ENCODE peak calls at places on chromosome 7, in six cellular contexts. U, M, Z, F, R and X are unnamed samples.
A peak's percentile ranks its signal among the peaks of the same experiment; 100 is the strongest.

GRCh38 chr7:28793383-28793782 is 164.7 kb downstream of the TRIL start:
- DNase-seq in U (no peak), M (no peak), Z (no peak), F (no peak), R (no peak), X (no peak)

GRCh38 chr7:128247640-128248194 is 6.6 kb downstream of the LEP start:
- DNase-seq in U (no peak), M (no peak), Z (no peak), F (no peak), R (peak; percentile 44), X (peak; percentile 41)

GRCh38 chr7:115059312-115059711 is 137.4 kb downstream of the MDFIC start:
- DNase-seq in U (no peak), M (no peak), Z (no peak), F (no peak), R (no peak), X (no peak)

GRCh38 chr7:12747687-12748306 is 60.4 kb downstream of the ARL4A start:
- DNase-seq in U (no peak), M (no peak), Z (no peak), F (no peak), R (no peak), X (peak; percentile 11)

GRCh38 chr7:7527047-7527446 is 8.6 kb downstream of the COL28A1 start:
- DNase-seq in U (no peak), M (no peak), Z (no peak), F (no peak), R (no peak), X (no peak)

GRCh38 chr7:121164247-121164646 is 164.6 kb upstream of the WNT16 start:
- DNase-seq in U (no peak), M (no peak), Z (no peak), F (no peak), R (no peak), X (no peak)

GRCh38 chr7:95578299-95578855 is 17.9 kb downstream of the PDK4 start:
- DNase-seq in U (no peak), M (no peak), Z (no peak), F (no peak), R (no peak), X (no peak)

GRCh38 chr7:91894781-91895480 is 14.4 kb upstream of the MTERF1 start:
- DNase-seq in U (no peak), M (no peak), Z (no peak), F (no peak), R (no peak), X (no peak)

GRCh38 chr7:116984917-116985316 is 31.6 kb downstream of the ST7 start:
- DNase-seq in U (no peak), M (no peak), Z (no peak), F (no peak), R (peak; percentile 55), X (peak; percentile 69)

GRCh38 chr7:4151926-4152549 is 530.1 kb upstream of the FOXK1 start:
- DNase-seq in U (peak; percentile 66), M (no peak), Z (peak; percentile 74), F (peak; percentile 81), R (no peak), X (no peak)

GRCh38 chr7:1666779-1667565 is 3.1 kb upstream of the ELFN1 start:
- DNase-seq in U (peak; percentile 52), M (no peak), Z (peak; percentile 12), F (peak; percentile 36), R (no peak), X (no peak)

GRCh38 chr7:149708026-149708425 is 65.4 kb downstream of the ZNF467 start:
- DNase-seq in U (no peak), M (no peak), Z (no peak), F (no peak), R (no peak), X (no peak)

GRCh38 chr7:919924-920341 is 34.5 kb downstream of the ADAP1 start:
- DNase-seq in U (peak; percentile 75), M (peak; percentile 8), Z (peak; percentile 10), F (peak; percentile 62), R (no peak), X (no peak)

GRCh38 chr7:74396993-74397392 is 56.7 kb upstream of the GTF2IRD1 start:
- DNase-seq in U (no peak), M (no peak), Z (no peak), F (peak; percentile 56), R (no peak), X (no peak)

GRCh38 chr7:7816084-7816483 is 97.7 kb upstream of the RPA3 start:
- DNase-seq in U (no peak), M (no peak), Z (no peak), F (no peak), R (no peak), X (no peak)

GRCh38 chr7:13021566-13021965 is 334.1 kb downstream of the ARL4A start:
- DNase-seq in U (no peak), M (no peak), Z (no peak), F (no peak), R (no peak), X (no peak)

GRCh38 chr7:111853231-111853990 is 291.1 kb upstream of the IMMP2L start:
- DNase-seq in U (no peak), M (no peak), Z (no peak), F (no peak), R (peak; percentile 30), X (no peak)

GRCh38 chr7:150322833-150323681 is at the start of the genes ACTR3C and LRRC61:
- DNase-seq in U (peak; percentile 81), M (no peak), Z (peak; percentile 78), F (no peak), R (peak; percentile 57), X (peak; percentile 48)

GRCh38 chr7:5699951-5700384 is 81.5 kb downstream of the RNF216 start:
- DNase-seq in U (no peak), M (no peak), Z (no peak), F (no peak), R (no peak), X (no peak)

GRCh38 chr7:7051221-7051877 is 131.0 kb upstream of the C1GALT1 start:
- DNase-seq in U (no peak), M (no peak), Z (no peak), F (no peak), R (peak; percentile 57), X (no peak)

GRCh38 chr7:55500117-55500516 is 72.2 kb downstream of the VOPP1 start:
- DNase-seq in U (no peak), M (no peak), Z (no peak), F (no peak), R (no peak), X (no peak)

GRCh38 chr7:22351878-22352277 is 5.1 kb downstream of the RAPGEF5 start:
- DNase-seq in U (no peak), M (no peak), Z (no peak), F (no peak), R (no peak), X (peak; percentile 11)

GRCh38 chr7:22352812-22353340 is 4.1 kb downstream of the RAPGEF5 start:
- DNase-seq in U (no peak), M (no peak), Z (no peak), F (no peak), R (no peak), X (peak; percentile 10)

GRCh38 chr7:22351329-22351692 is 5.6 kb downstream of the RAPGEF5 start:
- DNase-seq in U (no peak), M (no peak), Z (no peak), F (no peak), R (no peak), X (peak; percentile 27)

GRCh38 chr7:22348379-22348778 is 8.6 kb downstream of the RAPGEF5 start:
- DNase-seq in U (no peak), M (no peak), Z (no peak), F (no peak), R (no peak), X (no peak)

DNA sequence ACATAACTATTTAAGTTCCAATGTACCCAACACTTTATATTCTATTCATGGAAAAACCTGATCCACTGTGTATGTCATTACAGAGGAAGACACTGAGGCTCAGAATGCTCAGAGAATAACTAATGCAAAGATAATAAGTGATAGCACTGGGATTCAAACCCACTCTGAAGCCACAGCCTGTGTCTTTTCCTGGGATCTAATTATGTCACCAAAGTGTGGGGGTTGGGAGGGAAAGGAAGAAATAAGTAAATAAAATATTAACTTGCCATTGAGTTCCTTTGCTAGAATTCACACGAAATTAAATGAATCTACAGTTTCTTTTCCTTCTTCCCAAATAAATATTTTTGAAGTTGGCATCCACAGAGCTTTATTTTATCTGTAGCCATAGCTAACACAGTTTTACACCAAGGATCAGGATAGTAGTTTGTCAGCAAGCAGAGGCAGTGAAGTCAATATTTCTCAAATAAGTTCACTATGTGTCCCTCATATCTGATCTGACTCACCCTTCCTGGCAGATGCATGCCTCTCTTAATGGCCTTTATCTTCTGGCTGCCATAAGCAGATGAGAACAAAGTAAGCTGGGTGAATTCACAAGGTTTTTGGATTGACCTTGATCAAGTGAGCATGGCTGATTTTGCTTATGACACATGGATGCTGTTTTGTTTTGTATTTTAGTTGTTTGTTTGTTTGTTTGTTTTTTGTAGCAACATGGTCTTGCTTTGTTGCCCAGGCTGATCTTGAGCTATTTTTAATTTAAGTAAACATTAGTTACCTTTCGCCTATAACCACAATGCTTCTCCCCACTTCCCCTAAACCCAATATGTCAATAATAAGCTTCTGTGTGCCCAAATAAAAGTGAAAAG is 6.3 kb downstream of the RAPGEF5 start:
- DNase-seq in U (no peak), M (no peak), Z (no peak), F (no peak), R (no peak), X (peak; percentile 85)
- TF ChIP-seq POLR2A in U (no peak), M (no peak), Z (no peak), F (no peak), R (no peak), X (no peak)

GRCh38 chr7:42194218-42194617 is 42.8 kb downstream of the GLI3 start:
- DNase-seq in U (no peak), M (no peak), Z (no peak), F (no peak), R (no peak), X (no peak)
- TF ChIP-seq POLR2A in U (no peak), M (no peak), Z (no peak), F (no peak), R (no peak), X (no peak)

GRCh38 chr7:138834583-138834982 is 36.6 kb upstream of the ATP6V0A4 start:
- DNase-seq in U (no peak), M (no peak), Z (no peak), F (no peak), R (no peak), X (no peak)

GRCh38 chr7:138833596-138833995 is 35.6 kb upstream of the ATP6V0A4 start:
- DNase-seq in U (no peak), M (no peak), Z (no peak), F (no peak), R (peak; percentile 52), X (no peak)

GRCh38 chr7:138832966-138833365 is 35.0 kb upstream of the ATP6V0A4 start:
- DNase-seq in U (no peak), M (no peak), Z (no peak), F (no peak), R (no peak), X (no peak)

GRCh38 chr7:138837627-138838026 is 39.6 kb upstream of the ATP6V0A4 start:
- DNase-seq in U (no peak), M (no peak), Z (no peak), F (no peak), R (no peak), X (no peak)

DNA sequence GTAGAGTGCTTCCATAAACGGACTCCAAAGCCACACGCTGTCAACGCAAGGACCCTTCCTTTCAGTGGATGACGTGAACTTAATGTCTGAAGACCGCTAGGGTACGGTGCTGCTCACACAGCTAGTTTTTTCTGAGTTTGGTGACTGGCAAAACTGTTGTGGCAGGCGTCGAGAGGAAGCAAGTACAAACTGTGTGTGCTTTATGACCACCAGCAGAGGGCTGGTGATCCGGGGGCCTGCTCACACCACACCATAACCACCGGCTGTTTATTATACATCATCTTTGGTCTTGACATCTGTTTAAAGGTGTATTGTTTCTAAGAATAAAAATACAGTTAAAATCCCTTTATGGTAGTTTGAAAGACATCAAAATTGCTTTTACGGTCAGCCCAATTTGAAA is 37.1 kb upstream of the ATP6V0A4 start:
- DNase-seq in U (no peak), M (no peak), Z (no peak), F (no peak), R (peak; percentile 17), X (no peak)
- TF ChIP-seq POLR2A in U (no peak), M (no peak), Z (no peak), F (no peak), R (no peak), X (no peak)

GRCh38 chr7:17521437-17521836 is 223.0 kb downstream of the AHR start:
- DNase-seq in U (no peak), M (no peak), Z (no peak), F (no peak), R (peak; percentile 46), X (no peak)
- TF ChIP-seq POLR2A in U (no peak), M (no peak), Z (no peak), F (no peak), R (no peak), X (no peak)